ENCODE peak calls at places on chromosomes 12 and 14, in ten cellular contexts. S is GM23338; P is body of pancreas; U is amniotic stem cell; H is RPMI8226; N is memory B cell; O is DMS53; Z is tibial artery; K is EH; A is stimulated activated naive CD4-positive, alpha-beta T cell. Q is an unnamed sample.

GRCh38 chr14:71267691-71268090 is 360.4 kb downstream of the PCNX1 start:
- DNase-seq in A (no peak), S (no peak), Z (no peak), P (no peak), U (no peak), H (peak), K (peak), O (no peak), N (no peak), Q (no peak)

GRCh38 chr14:33545696-33546095 is 405.2 kb downstream of the EGLN3 start:
- DNase-seq in Z (no peak), K (no peak), O (no peak), U (no peak), A (no peak), P (no peak), H (no peak), S (no peak), N (no peak), Q (no peak)

GRCh38 chr14:105316968-105317498 is 2.5 kb downstream of the PACS2 start:
- DNase-seq in H (no peak), U (no peak), S (no peak), N (no peak), K (no peak), P (no peak), O (no peak), Z (no peak), A (no peak), Q (no peak)

GRCh38 chr12:116975779-116976393 is 65.1 kb downstream of the FBXW8 start:
- DNase-seq in U (no peak), Z (no peak), K (peak), H (no peak), S (no peak), P (no peak), A (no peak), O (no peak), N (no peak), Q (no peak)

GRCh38 chr14:82635931-82636330 is 1102.3 kb upstream of the SEL1L start:
- DNase-seq in N (no peak), P (no peak), S (no peak), K (no peak), A (no peak), U (no peak), Z (no peak), H (no peak), O (peak), Q (no peak)

GRCh38 chr14:81303258-81303935 is 82.6 kb upstream of the GTF2A1 start:
- DNase-seq in O (peak), N (no peak), P (peak), H (peak), A (no peak), U (no peak), S (no peak), Z (no peak), K (no peak), Q (peak)

GRCh38 chr14:104290058-104290667 is 151.8 kb downstream of the KIF26A start:
- DNase-seq in S (no peak), P (peak), U (no peak), K (no peak), N (no peak), A (no peak), Z (no peak), H (no peak), O (no peak), Q (no peak)

GRCh38 chr14:102590667-102591099 is 1.8 kb upstream of the RCOR1 start:
- DNase-seq in N (no peak), Z (peak), O (peak), S (peak), H (peak), K (peak), P (peak), U (no peak), A (no peak), Q (peak)

GRCh38 chr12:5060958-5061357 is 17.3 kb downstream of the KCNA5 start:
- DNase-seq in U (no peak), A (no peak), H (no peak), P (no peak), S (no peak), N (no peak), Z (no peak), K (no peak), O (no peak), Q (no peak)

GRCh38 chr12:14771651-14772137 is 31.6 kb downstream of the WBP11 start:
- DNase-seq in O (peak), A (peak), K (no peak), P (no peak), U (no peak), N (no peak), Z (no peak), H (peak), S (peak), Q (no peak)

GRCh38 chr12:27869567-27869966 is 89.5 kb upstream of the MANSC4 start:
- DNase-seq in U (no peak), H (no peak), S (peak), Z (no peak), P (no peak), O (no peak), K (no peak), N (no peak), A (no peak), Q (no peak)

GRCh38 chr14:40362856-40363255 is 930.6 kb upstream of the FBXO33 start:
- DNase-seq in K (no peak), Z (no peak), P (no peak), H (no peak), O (no peak), U (no peak), A (no peak), N (no peak), S (peak), Q (no peak)

GRCh38 chr12:46517579-46517962 is 145.0 kb upstream of the SLC38A2 start:
- DNase-seq in Z (no peak), U (no peak), K (no peak), H (peak), S (no peak), O (no peak), A (no peak), N (no peak), P (no peak), Q (no peak)

GRCh38 chr12:108364879-108365278 is 25.8 kb upstream of the CMKLR1 start:
- DNase-seq in K (no peak), A (no peak), O (no peak), U (no peak), H (no peak), P (no peak), Z (no peak), N (no peak), S (no peak), Q (no peak)

GRCh38 chr12:52815676-52816075 is 1.8 kb upstream of the KRT4 start:
- DNase-seq in H (no peak), P (no peak), A (no peak), K (no peak), O (no peak), S (no peak), N (no peak), U (no peak), Z (no peak), Q (no peak)

GRCh38 chr12:34391771-34392581 is 369.7 kb downstream of the ALG10 start:
- DNase-seq in H (no peak), P (no peak), Z (peak), N (no peak), S (no peak), U (no peak), K (no peak), A (no peak), O (no peak), Q (no peak)

GRCh38 chr12:92769124-92769901 is 66.5 kb downstream of the PLEKHG7 start:
- DNase-seq in A (no peak), P (no peak), H (no peak), S (no peak), K (no peak), O (no peak), N (no peak), U (no peak), Z (no peak), Q (no peak)

GRCh38 chr14:98743536-98743935 is 528.5 kb downstream of the BCL11B start:
- DNase-seq in H (no peak), A (no peak), K (no peak), P (no peak), N (no peak), O (no peak), S (no peak), Z (no peak), U (no peak), Q (no peak)

GRCh38 chr12:59234391-59234790 is 314.1 kb upstream of the LRIG3 start:
- DNase-seq in H (no peak), O (no peak), P (no peak), N (no peak), Z (no peak), U (no peak), S (peak), A (no peak), K (no peak), Q (no peak)

GRCh38 chr14:65210118-65210826 is 108.0 kb upstream of the MAX start:
- DNase-seq in S (no peak), N (no peak), Z (no peak), O (no peak), A (no peak), K (peak), P (no peak), U (no peak), H (peak), Q (no peak)

GRCh38 chr12:20415013-20415412 is 46.7 kb downstream of the PDE3A start:
- DNase-seq in A (no peak), H (no peak), U (no peak), K (peak), Z (no peak), P (no peak), S (no peak), N (no peak), O (no peak), Q (no peak)

GRCh38 chr12:96500686-96501085 is 11.3 kb downstream of the CFAP54 start:
- DNase-seq in U (no peak), H (peak), P (no peak), K (peak), A (no peak), Z (no peak), S (no peak), N (no peak), O (peak), Q (no peak)

Q was measured in thyroid gland.